ENCODE peak calls at places on chromosomes 12 and 14, in ten cellular contexts. B, J, V, S, X, Z, H, W, K and R are unnamed samples.

GRCh38 chr12:120581998-120582397 is 796 bp upstream of the POP5 start:
- DNase-seq in W (no peak), B (no peak), V (no peak), K (no peak), J (peak; percentile 21), S (peak; percentile 25), Z (no peak), X (no peak), H (no peak), R (no peak)

GRCh38 chr14:95255013-95255412 is 64.7 kb downstream of the CLMN start:
- DNase-seq in H (peak; percentile 29), V (no peak), Z (no peak), K (peak; percentile 55), J (no peak), B (no peak), S (no peak), X (no peak), W (no peak), R (no peak)

GRCh38 chr14:82180057-82180620 is 646.5 kb upstream of the SEL1L start:
- DNase-seq in X (no peak), Z (no peak), H (no peak), S (no peak), K (no peak), V (no peak), W (no peak), B (no peak), J (no peak), R (no peak)

GRCh38 chr14:54148251-54148650 is 191.6 kb upstream of the BMP4 start:
- DNase-seq in S (no peak), H (no peak), V (no peak), Z (no peak), X (no peak), W (no peak), K (no peak), B (no peak), J (no peak), R (no peak)

GRCh38 chr14:75915063-75915462 is 66.7 kb downstream of the TGFB3 start:
- DNase-seq in J (no peak), S (no peak), X (no peak), V (no peak), W (no peak), H (no peak), B (no peak), Z (no peak), K (no peak), R (no peak)

GRCh38 chr12:121963341-121964018 is 45.1 kb downstream of the CFAP251 start:
- DNase-seq in B (no peak), J (no peak), X (no peak), W (no peak), V (no peak), S (no peak), K (no peak), H (no peak), Z (no peak), R (no peak)

GRCh38 chr12:118038122-118038521 is 21.6 kb downstream of the RFC5 start:
- DNase-seq in H (no peak), W (no peak), V (no peak), X (no peak), K (no peak), Z (no peak), B (peak; percentile 64), S (no peak), J (no peak), R (no peak)

GRCh38 chr12:65279387-65280112 is 1.1 kb downstream of the MSRB3 start:
- DNase-seq in J (no peak), K (no peak), W (no peak), X (no peak), V (no peak), H (no peak), B (no peak), S (no peak), Z (no peak), R (no peak)

GRCh38 chr12:121580959-121581680 is at the start of gene KDM2B:
- DNase-seq in X (no peak), J (peak; percentile 78), Z (no peak), K (no peak), V (no peak), W (no peak), B (no peak), S (peak; percentile 59), H (peak; percentile 55), R (peak; percentile 29)

GRCh38 chr12:94284046-94284445 is 135.7 kb downstream of the PLXNC1 start:
- DNase-seq in S (no peak), H (no peak), Z (no peak), X (no peak), J (no peak), B (no peak), V (no peak), W (no peak), K (no peak), R (no peak)

GRCh38 chr12:91870872-91871707 is 274.6 kb downstream of the BTG1 start:
- DNase-seq in S (no peak), H (no peak), J (no peak), V (no peak), Z (no peak), X (no peak), B (no peak), K (no peak), W (no peak), R (no peak)

GRCh38 chr14:51479584-51480305 is 172.0 kb upstream of the FRMD6 start:
- DNase-seq in S (peak; percentile 16), B (no peak), X (no peak), J (peak; percentile 66), H (no peak), V (no peak), W (no peak), Z (no peak), K (no peak), R (no peak)

GRCh38 chr12:43282106-43282505 is 269.9 kb downstream of the ADAMTS20 start:
- DNase-seq in V (no peak), S (peak; percentile 58), B (no peak), X (no peak), K (no peak), H (no peak), J (peak; percentile 73), W (no peak), Z (no peak), R (peak; percentile 23)

GRCh38 chr12:94536040-94536965 is 76.6 kb upstream of the CEP83 start:
- DNase-seq in W (no peak), K (no peak), V (peak; percentile 56), S (no peak), Z (no peak), X (no peak), J (no peak), B (peak; percentile 65), H (no peak), R (no peak)

GRCh38 chr12:124852329-124852831 is 11.3 kb downstream of the SCARB1 start:
- DNase-seq in J (peak; percentile 61), X (no peak), S (no peak), V (peak; percentile 71), W (no peak), K (no peak), Z (no peak), B (no peak), H (no peak), R (peak; percentile 92)

GRCh38 chr12:51823875-51824565 is 24.5 kb downstream of the FIGNL2 start:
- DNase-seq in B (peak; percentile 51), K (no peak), V (no peak), X (no peak), H (peak; percentile 39), Z (peak; percentile 77), J (peak; percentile 79), W (no peak), S (peak; percentile 83), R (peak; percentile 65)

GRCh38 chr12:93019911-93020224 is 90.8 kb upstream of the EEA1 start:
- DNase-seq in W (no peak), X (no peak), Z (no peak), H (no peak), B (no peak), J (no peak), S (no peak), K (no peak), V (no peak), R (no peak)

GRCh38 chr14:72662213-72662612 is 231.7 kb downstream of the DPF3 start:
- DNase-seq in V (no peak), J (no peak), K (no peak), S (no peak), Z (no peak), X (no peak), H (no peak), W (no peak), B (no peak), R (no peak)

GRCh38 chr12:108804361-108804949 is 52.9 kb downstream of the SSH1 start:
- DNase-seq in J (peak; percentile 96), H (no peak), V (peak; percentile 83), K (no peak), X (no peak), W (no peak), B (no peak), S (no peak), Z (no peak), R (no peak)